ENCODE peak calls at places on chromosome 21, in four cellular contexts. V is NCI-H1694 treated with DMSO at 0.1 percent for 48 hours, H is astrocyte of the spinal cord, L is ovary. W is an unnamed sample.

GRCh38 chr21:14706712-14707111 is 160.6 kb upstream of the SAMSN1 start:
- DNase-seq in H (no peak), L (no peak), V (no peak), W (no peak)

GRCh38 chr21:43025636-43026180 is 49.9 kb downstream of the CBS start:
- DNase-seq in V (no peak), L (no peak), H (peak; percentile 75), W (no peak)

GRCh38 chr21:42525228-42525604 is 11.6 kb downstream of the SLC37A1 start:
- DNase-seq in V (no peak), H (no peak), L (peak; percentile 57), W (no peak)

GRCh38 chr21:41827951-41828883 is 50.9 kb downstream of the PRDM15 start:
- DNase-seq in V (no peak), L (no peak), H (no peak), W (no peak)

GRCh38 chr21:44319407-44320065 is 19.7 kb downstream of the CFAP410 start:
- DNase-seq in H (no peak), L (no peak), V (no peak), W (no peak)

GRCh38 chr21:38244885-38245869 is 11.6 kb upstream of the KCNJ15 start:
- DNase-seq in V (no peak), L (no peak), H (peak; percentile 99), W (no peak)

GRCh38 chr21:43191521-43191920 is 22.7 kb downstream of the CRYAA start:
- DNase-seq in V (no peak), H (no peak), L (no peak), W (no peak)

GRCh38 chr21:38282921-38283320 is 26.1 kb downstream of the KCNJ15 start:
- DNase-seq in L (no peak), H (no peak), V (no peak), W (no peak)

GRCh38 chr21:41752231-41752681 is 14.6 kb downstream of the RIPK4 start:
- DNase-seq in H (peak; percentile 56), L (no peak), V (no peak), W (no peak)